ENCODE peak calls at places on chromosomes 11 and 22, in four cellular contexts. One of them, this sample, is unnamed.

GRCh38 chr22:40310081-40310770 is 36.1 kb upstream of the ADSL start:
- DNase-seq in sigmoid colon: peak; percentile 76
- DNase-seq in stomach: no peak
- DNase-seq in tibial nerve: peak; percentile 44
- DNase-seq in this sample: no peak

GRCh38 chr22:44620129-44620840 is 81.7 kb upstream of the PRR5 start:
- DNase-seq in sigmoid colon: peak; percentile 76
- DNase-seq in stomach: peak; percentile 55
- DNase-seq in tibial nerve: peak; percentile 37
- DNase-seq in this sample: peak; percentile 50

GRCh38 chr11:132541794-132542193 is 990.5 kb downstream of the OPCML start:
- DNase-seq in sigmoid colon: no peak
- DNase-seq in stomach: no peak
- DNase-seq in tibial nerve: no peak
- DNase-seq in this sample: no peak

GRCh38 chr11:103652013-103652412 is 384.4 kb upstream of the DDI1 start:
- DNase-seq in sigmoid colon: no peak
- DNase-seq in stomach: no peak
- DNase-seq in tibial nerve: no peak
- DNase-seq in this sample: no peak

GRCh38 chr22:30159561-30160353 is 79.5 kb downstream of the HORMAD2 start:
- DNase-seq in sigmoid colon: no peak
- DNase-seq in stomach: no peak
- DNase-seq in tibial nerve: peak; percentile 36
- DNase-seq in this sample: peak; percentile 17

GRCh38 chr11:113723706-113724246 is 17.7 kb upstream of the TMPRSS5 start:
- DNase-seq in sigmoid colon: no peak
- DNase-seq in stomach: no peak
- DNase-seq in tibial nerve: no peak
- DNase-seq in this sample: no peak

GRCh38 chr22:22576244-22576988 is 17.4 kb upstream of the PRAME start:
- DNase-seq in sigmoid colon: no peak
- DNase-seq in stomach: peak; percentile 49
- DNase-seq in tibial nerve: peak; percentile 19
- DNase-seq in this sample: peak; percentile 65

GRCh38 chr11:27723685-27724084 is 23.4 kb upstream of the BDNF start:
- DNase-seq in sigmoid colon: no peak
- DNase-seq in stomach: no peak
- DNase-seq in tibial nerve: no peak
- DNase-seq in this sample: no peak

GRCh38 chr11:86463120-86463519 is 88.4 kb downstream of the CCDC81 start:
- DNase-seq in sigmoid colon: no peak
- DNase-seq in stomach: no peak
- DNase-seq in tibial nerve: no peak
- DNase-seq in this sample: no peak

GRCh38 chr11:32374261-32374711 is 61.1 kb downstream of the WT1 start:
- DNase-seq in sigmoid colon: no peak
- DNase-seq in stomach: no peak
- DNase-seq in tibial nerve: peak; percentile 6
- DNase-seq in this sample: peak; percentile 46

GRCh38 chr11:125465254-125465653 is 30.8 kb downstream of the FEZ1 start:
- DNase-seq in sigmoid colon: no peak
- DNase-seq in stomach: no peak
- DNase-seq in tibial nerve: no peak
- DNase-seq in this sample: no peak

DNA sequence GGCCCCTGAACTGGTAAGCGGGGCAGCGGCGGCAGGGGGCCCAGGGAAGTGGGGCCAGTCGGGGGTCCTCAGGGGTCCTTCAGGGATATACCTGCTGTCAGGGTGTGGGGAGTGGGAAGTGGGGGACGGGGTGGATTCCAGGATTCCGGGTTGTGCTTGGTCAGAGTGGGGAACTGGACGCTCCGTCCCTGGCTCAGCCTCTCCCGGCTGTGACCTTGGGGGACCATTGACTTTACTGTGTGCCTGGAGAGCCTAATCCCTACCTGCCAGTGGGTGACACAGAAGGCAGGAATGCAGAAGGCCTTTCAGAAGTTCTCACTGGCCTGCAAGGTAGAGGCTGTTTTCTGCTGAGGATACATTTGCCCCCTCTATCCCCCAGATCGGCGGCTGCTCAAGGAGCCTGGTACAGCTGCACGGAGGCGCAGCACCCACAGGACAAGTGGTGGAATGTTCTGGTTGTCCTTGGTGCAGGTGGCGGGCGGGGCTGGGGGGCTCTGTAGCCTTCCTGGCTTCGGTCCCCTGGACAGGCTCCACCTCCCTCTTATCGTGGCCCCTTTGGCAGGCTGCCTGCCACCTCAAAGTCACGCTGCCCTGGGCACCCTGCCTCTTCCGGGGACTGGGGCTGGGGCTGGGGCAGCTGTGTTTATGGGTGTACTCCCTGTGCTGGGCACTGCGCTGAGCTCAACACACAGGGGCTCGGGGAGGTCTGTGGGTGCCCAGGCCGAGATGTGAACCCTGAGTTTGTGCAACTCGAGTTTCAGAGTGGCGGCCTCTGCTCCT is 18.4 kb downstream of the KCNQ1 start:
- DNase-seq in sigmoid colon: peak; percentile 59
- DNase-seq in stomach: peak; percentile 96
- DNase-seq in tibial nerve: no peak
- DNase-seq in this sample: no peak
- TF ChIP-seq EP300 in sigmoid colon: no peak
- TF ChIP-seq EP300 in stomach: no peak
- TF ChIP-seq EP300 in tibial nerve: no peak
- TF ChIP-seq EP300 in this sample: no peak

GRCh38 chr11:47447906-47448305 is 1.0 kb downstream of the RAPSN start:
- DNase-seq in sigmoid colon: no peak
- DNase-seq in stomach: no peak
- DNase-seq in tibial nerve: no peak
- DNase-seq in this sample: no peak
- H3K4me3 ChIP-seq in sigmoid colon: no peak overlapping the region
- H3K4me3 ChIP-seq in stomach: no peak overlapping the region
- H3K4me3 ChIP-seq in tibial nerve: no peak overlapping the region
- H3K4me3 ChIP-seq in this sample: no peak overlapping the region

DNA sequence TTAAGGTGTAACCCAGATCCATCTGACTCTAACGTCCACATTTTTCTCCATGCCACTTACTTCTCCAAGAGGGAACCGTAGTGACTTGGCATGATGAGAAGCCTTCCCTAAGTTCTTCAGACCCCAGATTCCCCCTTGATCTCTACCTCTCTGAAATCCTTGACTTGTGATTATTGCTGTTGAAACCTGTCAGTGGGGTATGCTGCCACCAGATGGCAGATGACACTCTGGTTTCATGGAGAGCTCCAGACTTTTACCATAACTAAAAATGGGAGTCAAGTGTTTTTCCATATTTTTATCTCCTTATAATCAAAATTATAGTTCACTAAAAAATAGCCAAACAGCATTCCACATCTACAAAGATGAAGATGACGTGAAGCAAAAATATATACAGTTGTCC is 504.2 kb downstream of the SOX6 start:
- DNase-seq in sigmoid colon: no peak
- DNase-seq in stomach: peak; percentile 34
- DNase-seq in tibial nerve: no peak
- DNase-seq in this sample: no peak
- TF ChIP-seq CTCF in sigmoid colon: no peak
- TF ChIP-seq CTCF in stomach: no peak
- TF ChIP-seq CTCF in tibial nerve: no peak
- TF ChIP-seq CTCF in this sample: no peak

GRCh38 chr11:116519499-116519898 is 253.3 kb downstream of the BUD13 start:
- DNase-seq in sigmoid colon: no peak
- DNase-seq in stomach: peak; percentile 10
- DNase-seq in tibial nerve: no peak
- DNase-seq in this sample: no peak
- TF ChIP-seq EP300 in sigmoid colon: no peak
- TF ChIP-seq EP300 in stomach: no peak
- TF ChIP-seq EP300 in tibial nerve: no peak
- TF ChIP-seq EP300 in this sample: no peak

DNA sequence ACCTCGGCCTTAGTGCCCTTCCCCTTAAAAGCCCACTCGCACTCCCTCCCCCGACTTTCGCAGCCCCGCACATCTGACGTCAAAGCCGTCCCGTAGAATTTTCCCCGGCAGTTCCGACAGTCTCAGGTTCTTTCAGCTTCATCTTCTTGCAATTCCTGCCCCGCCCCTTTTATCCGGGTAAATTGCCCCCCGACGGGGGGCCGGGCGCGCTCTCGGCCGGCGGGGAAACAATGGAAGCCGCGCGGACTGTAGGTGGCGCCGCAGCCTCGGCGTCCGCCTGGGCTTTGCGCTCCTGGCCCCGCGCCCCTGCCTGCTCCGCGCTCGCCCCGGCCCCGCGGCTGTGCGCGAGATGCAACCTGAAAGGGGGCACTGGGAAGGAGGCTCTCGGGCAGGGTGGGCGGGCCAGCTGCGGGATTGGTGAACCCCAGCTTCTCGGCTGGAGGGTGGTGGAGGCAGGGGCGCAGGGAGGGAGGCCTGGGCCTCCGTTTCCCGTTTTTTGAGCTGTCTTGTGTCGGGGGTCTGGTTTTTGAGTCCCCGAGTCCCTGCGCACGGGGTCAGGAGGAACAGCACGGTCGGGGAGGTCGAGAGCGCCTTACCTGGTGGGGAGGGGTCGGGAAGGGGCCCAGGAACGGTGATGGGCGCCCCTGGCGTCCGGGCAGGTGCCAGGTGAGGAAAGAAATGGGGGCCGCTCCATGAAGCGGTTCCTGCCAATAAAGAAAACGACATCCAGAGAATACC is 855 bp upstream of the FGF19 start:
- DNase-seq in sigmoid colon: no peak
- DNase-seq in stomach: no peak
- DNase-seq in tibial nerve: no peak
- DNase-seq in this sample: no peak
- H3K4me3 ChIP-seq in sigmoid colon: peak overlapping the region; percentile 21
- H3K4me3 ChIP-seq in stomach: no peak overlapping the region
- H3K4me3 ChIP-seq in tibial nerve: no peak overlapping the region
- H3K4me3 ChIP-seq in this sample: no peak overlapping the region

DNA sequence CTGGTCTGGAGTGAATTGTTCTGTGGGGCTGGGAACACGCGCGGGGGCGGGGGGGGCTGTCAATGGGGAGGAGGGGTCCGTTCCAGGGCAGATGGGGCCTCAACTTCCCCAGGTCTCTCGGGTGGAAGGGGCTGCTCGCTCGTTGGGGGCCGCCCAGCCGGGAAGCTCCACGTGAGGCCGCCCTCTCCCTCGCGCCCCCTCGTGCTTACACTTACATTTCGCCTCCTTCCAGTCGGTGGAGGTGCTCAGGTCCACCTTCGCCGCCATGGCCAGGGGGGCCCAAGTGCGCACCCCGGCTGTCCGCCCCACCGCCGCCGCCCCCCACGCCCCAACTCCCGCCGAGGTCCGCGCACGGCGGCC is 451 bp downstream of the MACROD1 start:
- DNase-seq in sigmoid colon: no peak
- DNase-seq in stomach: no peak
- DNase-seq in tibial nerve: no peak
- DNase-seq in this sample: peak; percentile 61
- TF ChIP-seq CTCF in sigmoid colon: no peak
- TF ChIP-seq CTCF in stomach: no peak
- TF ChIP-seq CTCF in tibial nerve: no peak
- TF ChIP-seq CTCF in this sample: no peak

GRCh38 chr11:130622126-130622525 is 173.7 kb downstream of the ADAMTS15 start:
- DNase-seq in sigmoid colon: no peak
- DNase-seq in stomach: no peak
- DNase-seq in tibial nerve: no peak
- DNase-seq in this sample: no peak
- TF ChIP-seq EP300 in sigmoid colon: peak; percentile 12
- TF ChIP-seq EP300 in stomach: no peak
- TF ChIP-seq EP300 in tibial nerve: no peak
- TF ChIP-seq EP300 in this sample: no peak

GRCh38 chr11:76669901-76670474 is 559 bp downstream of the LRRC32 start:
- DNase-seq in sigmoid colon: peak; percentile 74
- DNase-seq in stomach: no peak
- DNase-seq in tibial nerve: no peak
- DNase-seq in this sample: peak; percentile 53
- H3K4me3 ChIP-seq in sigmoid colon: peak overlapping the region; percentile 51
- H3K4me3 ChIP-seq in stomach: peak overlapping the region; percentile 61
- H3K4me3 ChIP-seq in tibial nerve: peak overlapping the region; percentile 51
- H3K4me3 ChIP-seq in this sample: peak overlapping the region; percentile 65

DNA sequence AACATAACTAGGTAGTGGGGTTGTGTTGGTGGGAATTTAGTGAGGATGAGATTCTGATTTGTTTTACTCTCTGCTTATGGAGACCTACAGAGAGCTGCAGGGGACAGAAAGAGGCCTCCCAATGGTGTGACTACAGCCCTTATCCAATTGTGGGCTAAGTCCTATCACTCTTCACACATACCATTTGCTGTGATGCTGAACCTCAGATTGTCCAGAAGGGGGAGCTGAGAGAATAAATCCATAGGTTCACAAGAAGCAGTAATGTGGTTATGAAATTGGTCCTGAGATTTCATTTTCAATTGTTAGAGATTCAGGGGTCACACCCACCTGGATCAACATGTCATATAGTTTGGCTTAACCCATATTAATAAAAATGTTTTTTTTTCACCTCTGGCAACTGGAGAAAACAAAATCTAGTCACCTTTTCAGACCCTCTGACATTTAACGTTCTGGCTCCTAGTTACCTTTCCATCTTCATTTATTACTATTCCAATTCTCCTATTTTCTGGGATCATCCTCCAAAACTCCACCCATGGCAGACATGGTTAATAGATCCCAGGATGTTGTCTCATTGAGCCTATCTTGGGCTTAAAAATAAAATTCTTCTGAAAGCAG is 53.3 kb upstream of the PTPN5 start:
- DNase-seq in sigmoid colon: no peak
- DNase-seq in stomach: no peak
- DNase-seq in tibial nerve: no peak
- DNase-seq in this sample: no peak
- TF ChIP-seq CTCF in sigmoid colon: no peak
- TF ChIP-seq CTCF in stomach: no peak
- TF ChIP-seq CTCF in tibial nerve: no peak
- TF ChIP-seq CTCF in this sample: no peak

This sample was measured in ovary.